ENCODE peak calls at places on chromosome 22, in ten cellular contexts. Z is GM20000, T is IMR-90, H is hepatocyte, W is heart right ventricle, L is SW 1271, A is mucosa of gallbladder, U is fibroblast of lung, K is endothelial cell, M is SJSA1. V is an unnamed sample.

GRCh38 chr22:48889209-48889830 is 938.4 kb downstream of the BRD1 start:
- DNase-seq in Z (no peak), T (no peak), H (no peak), W (no peak), L (no peak), A (no peak), U (no peak), K (no peak), M (no peak), V (no peak)

GRCh38 chr22:49619301-49619700 is 208.4 kb downstream of the BRD1 start:
- DNase-seq in Z (no peak), T (no peak), H (no peak), W (peak), L (no peak), A (no peak), U (no peak), K (no peak), M (no peak), V (no peak)

GRCh38 chr22:31229402-31230140 is 17.5 kb downstream of the LIMK2 start:
- DNase-seq in Z (no peak), T (peak), H (no peak), W (no peak), L (no peak), A (peak), U (peak), K (no peak), M (no peak), V (no peak)

GRCh38 chr22:23012081-23012622 is 58.2 kb upstream of the GNAZ start:
- DNase-seq in Z (peak), T (no peak), H (no peak), W (no peak), L (no peak), A (no peak), U (no peak), K (no peak), M (no peak), V (no peak)

GRCh38 chr22:28813772-28814518 is 13.6 kb upstream of the XBP1 start:
- DNase-seq in Z (no peak), T (no peak), H (peak), W (no peak), L (no peak), A (peak), U (no peak), K (no peak), M (no peak), V (no peak)

GRCh38 chr22:50469377-50470305 is 5.2 kb downstream of the SBF1 start:
- DNase-seq in Z (peak), T (peak), H (peak), W (peak), L (peak), A (peak), U (peak), K (no peak), M (peak), V (no peak)

GRCh38 chr22:30947163-30947820 is 21.3 kb downstream of the MORC2 start:
- DNase-seq in Z (no peak), T (no peak), H (peak), W (peak), L (no peak), A (no peak), U (no peak), K (peak), M (no peak), V (no peak)

GRCh38 chr22:23218867-23219251 is 38.5 kb downstream of the BCR start:
- DNase-seq in Z (no peak), T (peak), H (peak), W (peak), L (no peak), A (peak), U (peak), K (no peak), M (peak), V (no peak)

GRCh38 chr22:44887941-44888366 is 121.9 kb downstream of the PHF21B start:
- DNase-seq in Z (no peak), T (no peak), H (no peak), W (no peak), L (no peak), A (no peak), U (no peak), K (no peak), M (no peak), V (no peak)

GRCh38 chr22:48931452-48931851 is 896.2 kb downstream of the BRD1 start:
- DNase-seq in Z (no peak), T (no peak), H (no peak), W (no peak), L (no peak), A (no peak), U (no peak), K (no peak), M (no peak), V (no peak)

GRCh38 chr22:39520874-39521857 is 804 bp downstream of the ATF4 start:
- DNase-seq in Z (peak), T (peak), H (peak), W (peak), L (peak), A (peak), U (peak), K (peak), M (peak), V (peak)

GRCh38 chr22:50342651-50343540 is at the start of gene PPP6R2:
- DNase-seq in Z (peak), T (peak), H (peak), W (peak), L (peak), A (peak), U (peak), K (peak), M (peak), V (peak)

GRCh38 chr22:30274061-30274812 is 7.6 kb upstream of the OSM start:
- DNase-seq in Z (no peak), T (no peak), H (no peak), W (no peak), L (no peak), A (no peak), U (no peak), K (no peak), M (no peak), V (no peak)

GRCh38 chr22:19350476-19350859 is 58.9 kb upstream of the CLTCL1 start:
- DNase-seq in Z (no peak), T (no peak), H (no peak), W (no peak), L (no peak), A (no peak), U (no peak), K (no peak), M (no peak), V (no peak)

GRCh38 chr22:32985899-32986772 is 72.0 kb downstream of the SYN3 start:
- DNase-seq in Z (peak), T (peak), H (peak), W (no peak), L (no peak), A (peak), U (peak), K (peak), M (peak), V (peak)

GRCh38 chr22:22692707-22693530 is 48.5 kb downstream of the GGTLC2 start:
- DNase-seq in Z (peak), T (peak), H (peak), W (peak), L (no peak), A (peak), U (peak), K (peak), M (no peak), V (no peak)

GRCh38 chr22:26471522-26471921 is 12.1 kb downstream of the HPS4 start:
- DNase-seq in Z (no peak), T (peak), H (peak), W (no peak), L (peak), A (no peak), U (peak), K (no peak), M (peak), V (no peak)

GRCh38 chr22:36365020-36365411 is 22.8 kb downstream of the MYH9 start:
- DNase-seq in Z (peak), T (peak), H (peak), W (no peak), L (peak), A (peak), U (peak), K (no peak), M (peak), V (peak)

GRCh38 chr22:31647516-31647915 is 14.5 kb downstream of the PISD start:
- DNase-seq in Z (no peak), T (peak), H (no peak), W (no peak), L (no peak), A (no peak), U (peak), K (no peak), M (peak), V (no peak)

GRCh38 chr22:23453277-23453676 is 126.8 kb downstream of the IGLL1 start:
- DNase-seq in Z (no peak), T (no peak), H (no peak), W (no peak), L (no peak), A (no peak), U (no peak), K (no peak), M (no peak), V (no peak)

GRCh38 chr22:37211075-37211852 is 1.0 kb downstream of the SSTR3 start:
- DNase-seq in Z (no peak), T (no peak), H (no peak), W (no peak), L (no peak), A (no peak), U (no peak), K (no peak), M (no peak), V (no peak)

GRCh38 chr22:24584871-24585411 is 7.9 kb downstream of the LRRC75B start:
- DNase-seq in Z (no peak), T (no peak), H (no peak), W (no peak), L (no peak), A (no peak), U (no peak), K (no peak), M (no peak), V (no peak)

GRCh38 chr22:29343313-29343805 is 27.9 kb upstream of the RASL10A start:
- DNase-seq in Z (no peak), T (peak), H (no peak), W (peak), L (peak), A (no peak), U (peak), K (no peak), M (no peak), V (no peak)

V was measured in T1000.